ENCODE peak calls at places on chromosomes 12 and 14, in eight cellular contexts. One of them, this sample, is unnamed.

GRCh38 chr12:19999793-20000138 is 368.6 kb upstream of the PDE3A start:
- DNase-seq in epithelial cell of esophagus: no peak
- DNase-seq in kidney tubule cell: no peak
- DNase-seq in posterior cingulate gyrus: no peak
- DNase-seq in activated CD8-positive, alpha-beta memory T cell treated with anti-CD3 and anti-CD28 coated beads, Interleukin-2, amount 50 U/mL, for 4 hours: no peak
- DNase-seq in C1 segment of cervical spinal cord: no peak
- DNase-seq in pancreas: no peak
- DNase-seq in anterior cingulate cortex: no peak
- DNase-seq in this sample: no peak

GRCh38 chr12:5030066-5030465 is 13.6 kb upstream of the KCNA5 start:
- DNase-seq in epithelial cell of esophagus: no peak
- DNase-seq in kidney tubule cell: no peak
- DNase-seq in posterior cingulate gyrus: no peak
- DNase-seq in activated CD8-positive, alpha-beta memory T cell treated with anti-CD3 and anti-CD28 coated beads, Interleukin-2, amount 50 U/mL, for 4 hours: no peak
- DNase-seq in C1 segment of cervical spinal cord: no peak
- DNase-seq in pancreas: no peak
- DNase-seq in anterior cingulate cortex: no peak
- DNase-seq in this sample: no peak

GRCh38 chr14:56342419-56342901 is 224.2 kb downstream of the PELI2 start:
- DNase-seq in epithelial cell of esophagus: no peak
- DNase-seq in kidney tubule cell: no peak
- DNase-seq in posterior cingulate gyrus: no peak
- DNase-seq in activated CD8-positive, alpha-beta memory T cell treated with anti-CD3 and anti-CD28 coated beads, Interleukin-2, amount 50 U/mL, for 4 hours: no peak
- DNase-seq in C1 segment of cervical spinal cord: no peak
- DNase-seq in pancreas: no peak
- DNase-seq in anterior cingulate cortex: no peak
- DNase-seq in this sample: no peak

GRCh38 chr12:5088586-5089264 is 45.0 kb downstream of the KCNA5 start:
- DNase-seq in epithelial cell of esophagus: no peak
- DNase-seq in kidney tubule cell: peak; percentile 87
- DNase-seq in posterior cingulate gyrus: no peak
- DNase-seq in activated CD8-positive, alpha-beta memory T cell treated with anti-CD3 and anti-CD28 coated beads, Interleukin-2, amount 50 U/mL, for 4 hours: no peak
- DNase-seq in C1 segment of cervical spinal cord: no peak
- DNase-seq in pancreas: no peak
- DNase-seq in anterior cingulate cortex: no peak
- DNase-seq in this sample: no peak

GRCh38 chr14:77495354-77495753 is 3.3 kb downstream of the ISM2 start:
- DNase-seq in epithelial cell of esophagus: no peak
- DNase-seq in kidney tubule cell: no peak
- DNase-seq in posterior cingulate gyrus: peak; percentile 67
- DNase-seq in activated CD8-positive, alpha-beta memory T cell treated with anti-CD3 and anti-CD28 coated beads, Interleukin-2, amount 50 U/mL, for 4 hours: no peak
- DNase-seq in C1 segment of cervical spinal cord: no peak
- DNase-seq in pancreas: no peak
- DNase-seq in anterior cingulate cortex: no peak
- DNase-seq in this sample: no peak

GRCh38 chr12:52436828-52437474 is 2.8 kb upstream of the KRT75 start:
- DNase-seq in epithelial cell of esophagus: peak; percentile 48
- DNase-seq in kidney tubule cell: no peak
- DNase-seq in posterior cingulate gyrus: no peak
- DNase-seq in activated CD8-positive, alpha-beta memory T cell treated with anti-CD3 and anti-CD28 coated beads, Interleukin-2, amount 50 U/mL, for 4 hours: no peak
- DNase-seq in C1 segment of cervical spinal cord: no peak
- DNase-seq in pancreas: no peak
- DNase-seq in anterior cingulate cortex: no peak
- DNase-seq in this sample: no peak

GRCh38 chr12:62799126-62799736 is 135.7 kb downstream of the PPM1H start:
- DNase-seq in epithelial cell of esophagus: peak; percentile 68
- DNase-seq in kidney tubule cell: peak; percentile 66
- DNase-seq in posterior cingulate gyrus: no peak
- DNase-seq in activated CD8-positive, alpha-beta memory T cell treated with anti-CD3 and anti-CD28 coated beads, Interleukin-2, amount 50 U/mL, for 4 hours: peak; percentile 52
- DNase-seq in C1 segment of cervical spinal cord: no peak
- DNase-seq in pancreas: peak; percentile 26
- DNase-seq in anterior cingulate cortex: peak; percentile 7
- DNase-seq in this sample: peak; percentile 59

GRCh38 chr12:91590991-91591987 is 408.7 kb upstream of the DCN start:
- DNase-seq in epithelial cell of esophagus: peak; percentile 34
- DNase-seq in kidney tubule cell: no peak
- DNase-seq in posterior cingulate gyrus: no peak
- DNase-seq in activated CD8-positive, alpha-beta memory T cell treated with anti-CD3 and anti-CD28 coated beads, Interleukin-2, amount 50 U/mL, for 4 hours: no peak
- DNase-seq in C1 segment of cervical spinal cord: no peak
- DNase-seq in pancreas: no peak
- DNase-seq in anterior cingulate cortex: no peak
- DNase-seq in this sample: no peak

GRCh38 chr12:642633-643477 is 20.4 kb downstream of the NINJ2 start:
- DNase-seq in epithelial cell of esophagus: peak; percentile 26
- DNase-seq in kidney tubule cell: peak; percentile 77
- DNase-seq in posterior cingulate gyrus: peak; percentile 86
- DNase-seq in activated CD8-positive, alpha-beta memory T cell treated with anti-CD3 and anti-CD28 coated beads, Interleukin-2, amount 50 U/mL, for 4 hours: peak; percentile 67
- DNase-seq in C1 segment of cervical spinal cord: peak; percentile 40
- DNase-seq in pancreas: peak; percentile 80
- DNase-seq in anterior cingulate cortex: peak; percentile 51
- DNase-seq in this sample: peak; percentile 89

GRCh38 chr12:28975564-28976340 is 173.3 kb upstream of the FAR2 start:
- DNase-seq in epithelial cell of esophagus: peak; percentile 51
- DNase-seq in kidney tubule cell: peak; percentile 23
- DNase-seq in posterior cingulate gyrus: no peak
- DNase-seq in activated CD8-positive, alpha-beta memory T cell treated with anti-CD3 and anti-CD28 coated beads, Interleukin-2, amount 50 U/mL, for 4 hours: no peak
- DNase-seq in C1 segment of cervical spinal cord: no peak
- DNase-seq in pancreas: no peak
- DNase-seq in anterior cingulate cortex: no peak
- DNase-seq in this sample: no peak

GRCh38 chr12:56151672-56152131 is 685 bp upstream of the MYL6B start:
- DNase-seq in epithelial cell of esophagus: peak; percentile 66
- DNase-seq in kidney tubule cell: peak; percentile 77
- DNase-seq in posterior cingulate gyrus: peak; percentile 78
- DNase-seq in activated CD8-positive, alpha-beta memory T cell treated with anti-CD3 and anti-CD28 coated beads, Interleukin-2, amount 50 U/mL, for 4 hours: peak; percentile 65
- DNase-seq in C1 segment of cervical spinal cord: no peak
- DNase-seq in pancreas: peak; percentile 48
- DNase-seq in anterior cingulate cortex: peak; percentile 57
- DNase-seq in this sample: peak; percentile 72